ENCODE peak calls at places on chromosomes 3 and 15, in six cellular contexts. One of them, this sample, is unnamed.
A peak's percentile ranks its signal among the peaks of the same experiment; 100 is the strongest.

GRCh38 chr15:40298216-40298935 is 9.4 kb downstream of the PLCB2 start:
- DNase-seq in mesendoderm: no peak
- DNase-seq in T follicular helper cell: no peak
- DNase-seq in astrocyte: no peak
- DNase-seq in neuronal stem cell: no peak
- DNase-seq in neural crest cell: no peak
- DNase-seq in this sample: no peak

GRCh38 chr15:80501453-80501852 is 97.3 kb downstream of the ARNT2 start:
- DNase-seq in neural crest cell: no peak
- DNase-seq in T follicular helper cell: no peak
- DNase-seq in mesendoderm: no peak
- DNase-seq in astrocyte: no peak
- DNase-seq in neuronal stem cell: no peak
- DNase-seq in this sample: no peak

GRCh38 chr3:52401551-52401950 is 43.4 kb downstream of the SEMA3G start:
- DNase-seq in astrocyte: no peak
- DNase-seq in T follicular helper cell: no peak
- DNase-seq in neuronal stem cell: no peak
- DNase-seq in mesendoderm: no peak
- DNase-seq in neural crest cell: no peak
- DNase-seq in this sample: no peak

GRCh38 chr3:123338620-123339061 is 110.2 kb downstream of the ADCY5 start:
- DNase-seq in neural crest cell: no peak
- DNase-seq in mesendoderm: no peak
- DNase-seq in T follicular helper cell: no peak
- DNase-seq in astrocyte: no peak
- DNase-seq in neuronal stem cell: no peak
- DNase-seq in this sample: no peak

GRCh38 chr15:68800875-68801274 is 19.8 kb downstream of the ANP32A start:
- DNase-seq in mesendoderm: no peak
- DNase-seq in neural crest cell: no peak
- DNase-seq in neuronal stem cell: no peak
- DNase-seq in T follicular helper cell: no peak
- DNase-seq in astrocyte: no peak
- DNase-seq in this sample: no peak

GRCh38 chr3:163601426-163601825 is 1476.9 kb downstream of the SI start:
- DNase-seq in T follicular helper cell: no peak
- DNase-seq in mesendoderm: no peak
- DNase-seq in astrocyte: no peak
- DNase-seq in neural crest cell: no peak
- DNase-seq in neuronal stem cell: no peak
- DNase-seq in this sample: no peak

GRCh38 chr15:31173790-31174450 is 72.4 kb upstream of the TRPM1 start:
- DNase-seq in neural crest cell: no peak
- DNase-seq in astrocyte: no peak
- DNase-seq in neuronal stem cell: no peak
- DNase-seq in mesendoderm: no peak
- DNase-seq in T follicular helper cell: no peak
- DNase-seq in this sample: no peak

GRCh38 chr3:123816673-123817207 is 67.4 kb downstream of the MYLK start:
- DNase-seq in neural crest cell: no peak
- DNase-seq in mesendoderm: no peak
- DNase-seq in T follicular helper cell: no peak
- DNase-seq in astrocyte: peak; percentile 95
- DNase-seq in neuronal stem cell: no peak
- DNase-seq in this sample: peak; percentile 74